ENCODE peak calls at places on chromosomes 1 and 21, in five cellular contexts. K is thoracic aorta, M is IMR-90, X is A673, P is fibroblast of lung. V is an unnamed sample.

GRCh38 chr1:66739401-66740157 is 12.7 kb upstream of the DYNLT5 start:
- DNase-seq in K (no peak), M (no peak), X (no peak), P (no peak), V (no peak)

GRCh38 chr1:201404016-201404598 is 5.0 kb upstream of the LAD1 start:
- DNase-seq in K (no peak), M (no peak), X (no peak), P (no peak), V (no peak)

GRCh38 chr1:200373811-200374231 is 36.0 kb downstream of the ZNF281 start:
- DNase-seq in K (no peak), M (no peak), X (no peak), P (no peak), V (no peak)

GRCh38 chr1:22418852-22419480 is 32.7 kb upstream of the ZBTB40 start:
- DNase-seq in K (no peak), M (peak), X (peak), P (no peak), V (no peak)

GRCh38 chr1:240091614-240092300 is at the start of gene FMN2:
- DNase-seq in K (no peak), M (peak), X (peak), P (no peak), V (no peak)

GRCh38 chr1:162552684-162553252 is 8.8 kb upstream of the UAP1 start:
- DNase-seq in K (no peak), M (no peak), X (no peak), P (no peak), V (no peak)

GRCh38 chr21:30234643-30235042 is 18.7 kb upstream of the CLDN8 start:
- DNase-seq in K (no peak), M (no peak), X (no peak), P (peak), V (no peak)

GRCh38 chr1:57115030-57115614 is 149.3 kb upstream of the C8B start:
- DNase-seq in K (no peak), M (no peak), X (no peak), P (no peak), V (no peak)

GRCh38 chr1:109482796-109483638 is 688 bp upstream of the ATXN7L2 start:
- DNase-seq in K (no peak), M (peak), X (no peak), P (no peak), V (no peak)

GRCh38 chr1:109484519-109484975 is 842 bp downstream of the ATXN7L2 start:
- DNase-seq in K (no peak), M (no peak), X (peak), P (no peak), V (no peak)

GRCh38 chr1:109483658-109484518 is at the start of gene ATXN7L2:
- DNase-seq in K (peak), M (peak), X (peak), P (peak), V (peak)

GRCh38 chr1:109482242-109482641 is 1.5 kb upstream of the ATXN7L2 start:
- DNase-seq in K (no peak), M (no peak), X (no peak), P (no peak), V (peak)

DNA sequence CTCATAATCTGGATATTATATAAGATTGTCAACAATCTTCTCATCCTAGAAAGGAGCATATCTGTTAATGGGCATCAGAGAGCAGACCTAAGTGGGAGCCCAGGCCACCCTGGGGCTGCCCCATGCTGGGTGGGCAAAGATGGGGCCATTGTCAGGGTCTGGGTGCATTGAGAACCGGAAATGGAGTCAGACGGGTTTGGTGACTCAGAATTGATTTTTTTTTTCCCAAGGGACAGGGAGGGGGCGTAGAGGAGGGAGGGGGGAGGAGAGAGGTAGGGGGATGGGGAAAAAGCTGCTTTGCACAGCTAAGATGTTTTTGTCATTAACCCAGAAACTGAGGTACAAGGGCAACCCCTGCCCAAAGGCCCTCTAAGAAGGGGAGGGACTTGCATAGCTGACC is 1.3 kb downstream of the ATXN7L2 start:
- DNase-seq in K (no peak), M (no peak), X (peak), P (no peak), V (no peak)
- H3K4me3 ChIP-seq in K (peak), M (peak), X (peak), P (no peak), V (peak)

GRCh38 chr1:99782397-99782796 is 16.0 kb upstream of the FRRS1 start:
- DNase-seq in K (no peak), M (no peak), X (no peak), P (no peak), V (no peak)

GRCh38 chr1:99786751-99787501 is 20.5 kb upstream of the FRRS1 start:
- DNase-seq in K (no peak), M (no peak), X (no peak), P (no peak), V (no peak)

GRCh38 chr1:99784143-99784542 is 17.7 kb upstream of the FRRS1 start:
- DNase-seq in K (no peak), M (peak), X (no peak), P (no peak), V (no peak)

GRCh38 chr1:99782920-99783319 is 16.5 kb upstream of the FRRS1 start:
- DNase-seq in K (no peak), M (no peak), X (no peak), P (no peak), V (no peak)

GRCh38 chr1:99784809-99785255 is 18.4 kb upstream of the FRRS1 start:
- DNase-seq in K (no peak), M (no peak), X (no peak), P (no peak), V (no peak)
- H3K4me3 ChIP-seq in K (no peak), M (no peak), X (no peak), P (no peak), V (no peak)

DNA sequence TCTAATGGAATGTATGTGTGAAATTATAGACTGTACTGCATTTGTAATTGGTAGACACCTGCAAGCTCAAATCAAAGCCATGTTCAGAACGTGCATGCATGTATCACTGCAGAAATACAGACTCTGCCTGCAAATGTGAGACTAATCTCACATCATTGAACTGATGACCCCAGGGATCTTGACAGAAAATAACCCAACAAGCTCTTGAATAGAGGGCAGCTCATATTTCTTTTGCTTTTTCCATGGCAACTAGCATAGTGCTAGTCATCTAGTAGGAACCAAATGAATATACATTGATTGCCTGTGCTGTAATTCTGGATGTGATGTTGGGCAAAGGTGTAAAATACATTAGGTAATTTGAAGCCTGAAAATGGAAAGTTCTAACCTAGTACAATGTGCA is 62.4 kb downstream of the PTPRC start:
- DNase-seq in K (no peak), M (no peak), X (no peak), P (no peak), V (no peak)
- H3K4me3 ChIP-seq in K (no peak), M (no peak), X (no peak), P (no peak), V (no peak)

GRCh38 chr1:234978397-234979291 is 150.0 kb downstream of the TOMM20 start:
- DNase-seq in K (no peak), M (peak), X (no peak), P (peak), V (no peak)

GRCh38 chr1:234976880-234977680 is 151.6 kb downstream of the TOMM20 start:
- DNase-seq in K (no peak), M (no peak), X (no peak), P (no peak), V (peak)

GRCh38 chr1:234979316-234980223 is 149.1 kb downstream of the TOMM20 start:
- DNase-seq in K (no peak), M (no peak), X (no peak), P (no peak), V (no peak)

GRCh38 chr1:234975941-234976871 is 152.4 kb downstream of the TOMM20 start:
- DNase-seq in K (no peak), M (no peak), X (no peak), P (no peak), V (peak)

GRCh38 chr1:234977891-234978396 is 150.7 kb downstream of the TOMM20 start:
- DNase-seq in K (no peak), M (no peak), X (no peak), P (no peak), V (no peak)
- H3K4me3 ChIP-seq in K (no peak), M (no peak), X (no peak), P (no peak), V (no peak)

GRCh38 chr21:29174607-29175013 is 44.2 kb downstream of the MAP3K7CL start:
- DNase-seq in K (no peak), M (peak), X (no peak), P (peak), V (no peak)
- H3K4me3 ChIP-seq in K (peak), M (no peak), X (no peak), P (no peak), V (peak)

DNA sequence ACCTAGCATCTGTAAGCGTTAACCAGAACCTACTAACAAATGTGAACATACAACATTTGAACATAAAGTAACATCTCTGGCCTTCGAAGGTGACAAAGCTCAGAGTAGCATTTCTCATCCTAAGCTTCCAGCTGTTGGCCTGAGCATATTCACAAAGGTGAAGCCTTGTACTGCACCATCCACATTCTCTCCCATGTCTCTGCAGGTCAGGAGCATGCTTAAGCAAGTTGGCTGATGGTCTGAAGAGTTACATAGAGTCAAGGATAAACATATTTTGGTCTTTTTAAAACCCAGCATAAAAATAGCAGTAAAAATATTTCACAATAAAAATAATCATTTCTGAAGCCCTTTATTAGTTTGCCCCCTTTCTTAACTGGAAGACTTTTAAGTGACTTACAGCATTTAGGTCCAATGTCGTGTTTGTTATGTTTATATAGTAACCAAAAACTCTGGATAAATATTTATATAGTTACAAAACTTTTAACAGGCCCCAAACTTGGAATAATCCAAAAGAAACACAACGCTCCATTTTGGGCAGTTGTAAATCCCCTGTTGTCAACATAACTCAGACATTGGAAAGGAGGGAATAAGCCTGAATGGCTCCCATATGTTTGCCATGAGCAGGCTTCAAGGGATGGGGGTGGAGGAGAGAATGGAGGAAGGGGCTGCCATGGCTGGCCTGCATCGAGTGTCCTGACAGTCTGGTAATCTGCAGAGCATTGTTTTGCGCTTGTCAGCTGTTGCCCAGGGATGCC is 42.8 kb upstream of the ENAH start:
- DNase-seq in K (no peak), M (peak), X (no peak), P (peak), V (peak)
- H3K4me3 ChIP-seq in K (no peak), M (no peak), X (no peak), P (no peak), V (no peak)